ENCODE peak calls at places on chromosomes 6 and 20, in five cellular contexts. One of them, this sample, is unnamed.

GRCh38 chr6:168113226-168113625 is 34.2 kb upstream of the FRMD1 start:
- DNase-seq in left lung: peak; percentile 37
- DNase-seq in activated effector memory CD4-positive, alpha-beta T cell treated with anti-CD3 and anti-CD28 coated beads, Interleukin-2, amount 50 U/mL, for 16 hours: no peak
- DNase-seq in ureter: no peak
- DNase-seq in adipocyte: no peak
- DNase-seq in this sample: no peak

GRCh38 chr6:128567029-128567428 is 46.6 kb upstream of the PTPRK start:
- DNase-seq in left lung: no peak
- DNase-seq in activated effector memory CD4-positive, alpha-beta T cell treated with anti-CD3 and anti-CD28 coated beads, Interleukin-2, amount 50 U/mL, for 16 hours: no peak
- DNase-seq in ureter: no peak
- DNase-seq in adipocyte: no peak
- DNase-seq in this sample: no peak

GRCh38 chr6:25449774-25450173 is 170.6 kb downstream of the CARMIL1 start:
- DNase-seq in left lung: no peak
- DNase-seq in activated effector memory CD4-positive, alpha-beta T cell treated with anti-CD3 and anti-CD28 coated beads, Interleukin-2, amount 50 U/mL, for 16 hours: no peak
- DNase-seq in ureter: no peak
- DNase-seq in adipocyte: no peak
- DNase-seq in this sample: no peak

GRCh38 chr20:59412896-59413295 is 112.5 kb downstream of the EDN3 start:
- DNase-seq in left lung: no peak
- DNase-seq in activated effector memory CD4-positive, alpha-beta T cell treated with anti-CD3 and anti-CD28 coated beads, Interleukin-2, amount 50 U/mL, for 16 hours: no peak
- DNase-seq in ureter: no peak
- DNase-seq in adipocyte: no peak
- DNase-seq in this sample: no peak

GRCh38 chr20:13649548-13649947 is 10.8 kb upstream of the TASP1 start:
- DNase-seq in left lung: no peak
- DNase-seq in activated effector memory CD4-positive, alpha-beta T cell treated with anti-CD3 and anti-CD28 coated beads, Interleukin-2, amount 50 U/mL, for 16 hours: no peak
- DNase-seq in ureter: no peak
- DNase-seq in adipocyte: peak; percentile 42
- DNase-seq in this sample: no peak

GRCh38 chr6:138107752-138108592 is 753 bp upstream of the PERP start:
- DNase-seq in left lung: no peak
- DNase-seq in activated effector memory CD4-positive, alpha-beta T cell treated with anti-CD3 and anti-CD28 coated beads, Interleukin-2, amount 50 U/mL, for 16 hours: peak; percentile 66
- DNase-seq in ureter: no peak
- DNase-seq in adipocyte: no peak
- DNase-seq in this sample: no peak

GRCh38 chr6:53065266-53066058 is at the start of gene FBXO9:
- DNase-seq in left lung: peak; percentile 93
- DNase-seq in activated effector memory CD4-positive, alpha-beta T cell treated with anti-CD3 and anti-CD28 coated beads, Interleukin-2, amount 50 U/mL, for 16 hours: peak; percentile 93
- DNase-seq in ureter: peak; percentile 70
- DNase-seq in adipocyte: peak; percentile 83
- DNase-seq in this sample: no peak

GRCh38 chr20:63941282-63942060 is 14.7 kb downstream of the UCKL1 start:
- DNase-seq in left lung: peak; percentile 88
- DNase-seq in activated effector memory CD4-positive, alpha-beta T cell treated with anti-CD3 and anti-CD28 coated beads, Interleukin-2, amount 50 U/mL, for 16 hours: peak; percentile 87
- DNase-seq in ureter: peak; percentile 76
- DNase-seq in adipocyte: no peak
- DNase-seq in this sample: no peak

GRCh38 chr6:2976571-2977085 is 5.3 kb upstream of the SERPINB6 start:
- DNase-seq in left lung: no peak
- DNase-seq in activated effector memory CD4-positive, alpha-beta T cell treated with anti-CD3 and anti-CD28 coated beads, Interleukin-2, amount 50 U/mL, for 16 hours: no peak
- DNase-seq in ureter: peak; percentile 10
- DNase-seq in adipocyte: peak; percentile 84
- DNase-seq in this sample: no peak

GRCh38 chr6:158905277-158905676 is 86.1 kb upstream of the EZR start:
- DNase-seq in left lung: no peak
- DNase-seq in activated effector memory CD4-positive, alpha-beta T cell treated with anti-CD3 and anti-CD28 coated beads, Interleukin-2, amount 50 U/mL, for 16 hours: no peak
- DNase-seq in ureter: no peak
- DNase-seq in adipocyte: no peak
- DNase-seq in this sample: no peak

GRCh38 chr20:12057778-12058177 is 140.1 kb downstream of the BTBD3 start:
- DNase-seq in left lung: no peak
- DNase-seq in activated effector memory CD4-positive, alpha-beta T cell treated with anti-CD3 and anti-CD28 coated beads, Interleukin-2, amount 50 U/mL, for 16 hours: no peak
- DNase-seq in ureter: no peak
- DNase-seq in adipocyte: no peak
- DNase-seq in this sample: peak; percentile 58

GRCh38 chr6:130520801-130521200 is 155.0 kb downstream of the TMEM200A start:
- DNase-seq in left lung: no peak
- DNase-seq in activated effector memory CD4-positive, alpha-beta T cell treated with anti-CD3 and anti-CD28 coated beads, Interleukin-2, amount 50 U/mL, for 16 hours: no peak
- DNase-seq in ureter: no peak
- DNase-seq in adipocyte: no peak
- DNase-seq in this sample: no peak

GRCh38 chr6:11853678-11854417 is 75.2 kb upstream of the ADTRP start:
- DNase-seq in left lung: no peak
- DNase-seq in activated effector memory CD4-positive, alpha-beta T cell treated with anti-CD3 and anti-CD28 coated beads, Interleukin-2, amount 50 U/mL, for 16 hours: no peak
- DNase-seq in ureter: no peak
- DNase-seq in adipocyte: peak; percentile 33
- DNase-seq in this sample: no peak

GRCh38 chr6:145814035-145814500 is 527 bp downstream of the FBXO30 start:
- DNase-seq in left lung: no peak
- DNase-seq in activated effector memory CD4-positive, alpha-beta T cell treated with anti-CD3 and anti-CD28 coated beads, Interleukin-2, amount 50 U/mL, for 16 hours: peak; percentile 73
- DNase-seq in ureter: peak; percentile 43
- DNase-seq in adipocyte: no peak
- DNase-seq in this sample: no peak

GRCh38 chr6:14762077-14762476 is 483.8 kb upstream of the JARID2 start:
- DNase-seq in left lung: no peak
- DNase-seq in activated effector memory CD4-positive, alpha-beta T cell treated with anti-CD3 and anti-CD28 coated beads, Interleukin-2, amount 50 U/mL, for 16 hours: no peak
- DNase-seq in ureter: no peak
- DNase-seq in adipocyte: no peak
- DNase-seq in this sample: no peak

GRCh38 chr20:59958123-59958522 is at the start of gene CDH26:
- DNase-seq in left lung: no peak
- DNase-seq in activated effector memory CD4-positive, alpha-beta T cell treated with anti-CD3 and anti-CD28 coated beads, Interleukin-2, amount 50 U/mL, for 16 hours: no peak
- DNase-seq in ureter: no peak
- DNase-seq in adipocyte: no peak
- DNase-seq in this sample: no peak

GRCh38 chr6:33632603-33633039 is 11.5 kb downstream of the ITPR3 start:
- DNase-seq in left lung: no peak
- DNase-seq in activated effector memory CD4-positive, alpha-beta T cell treated with anti-CD3 and anti-CD28 coated beads, Interleukin-2, amount 50 U/mL, for 16 hours: peak; percentile 85
- DNase-seq in ureter: no peak
- DNase-seq in adipocyte: peak; percentile 56
- DNase-seq in this sample: no peak

GRCh38 chr6:81906041-81906440 is 153.6 kb upstream of the TENT5A start:
- DNase-seq in left lung: no peak
- DNase-seq in activated effector memory CD4-positive, alpha-beta T cell treated with anti-CD3 and anti-CD28 coated beads, Interleukin-2, amount 50 U/mL, for 16 hours: no peak
- DNase-seq in ureter: no peak
- DNase-seq in adipocyte: no peak
- DNase-seq in this sample: no peak

GRCh38 chr6:19417713-19418112 is 419.5 kb upstream of the ID4 start:
- DNase-seq in left lung: no peak
- DNase-seq in activated effector memory CD4-positive, alpha-beta T cell treated with anti-CD3 and anti-CD28 coated beads, Interleukin-2, amount 50 U/mL, for 16 hours: no peak
- DNase-seq in ureter: no peak
- DNase-seq in adipocyte: no peak
- DNase-seq in this sample: no peak

GRCh38 chr6:42978793-42979522 is at the start of gene PEX6:
- DNase-seq in left lung: peak; percentile 99
- DNase-seq in activated effector memory CD4-positive, alpha-beta T cell treated with anti-CD3 and anti-CD28 coated beads, Interleukin-2, amount 50 U/mL, for 16 hours: peak; percentile 96
- DNase-seq in ureter: peak; percentile 94
- DNase-seq in adipocyte: peak; percentile 87
- DNase-seq in this sample: no peak

GRCh38 chr20:46013826-46014516 is 5.3 kb downstream of the MMP9 start:
- DNase-seq in left lung: peak; percentile 93
- DNase-seq in activated effector memory CD4-positive, alpha-beta T cell treated with anti-CD3 and anti-CD28 coated beads, Interleukin-2, amount 50 U/mL, for 16 hours: peak; percentile 88
- DNase-seq in ureter: no peak
- DNase-seq in adipocyte: peak; percentile 66
- DNase-seq in this sample: no peak

GRCh38 chr6:161701051-161701450 is 427.2 kb upstream of the AGPAT4 start:
- DNase-seq in left lung: no peak
- DNase-seq in activated effector memory CD4-positive, alpha-beta T cell treated with anti-CD3 and anti-CD28 coated beads, Interleukin-2, amount 50 U/mL, for 16 hours: no peak
- DNase-seq in ureter: no peak
- DNase-seq in adipocyte: no peak
- DNase-seq in this sample: no peak

GRCh38 chr6:33936911-33937310 is 133.1 kb upstream of the MLN start:
- DNase-seq in left lung: no peak
- DNase-seq in activated effector memory CD4-positive, alpha-beta T cell treated with anti-CD3 and anti-CD28 coated beads, Interleukin-2, amount 50 U/mL, for 16 hours: no peak
- DNase-seq in ureter: no peak
- DNase-seq in adipocyte: no peak
- DNase-seq in this sample: no peak

GRCh38 chr6:170172406-170172805 is 118.5 kb downstream of the DLL1 start:
- DNase-seq in left lung: no peak
- DNase-seq in activated effector memory CD4-positive, alpha-beta T cell treated with anti-CD3 and anti-CD28 coated beads, Interleukin-2, amount 50 U/mL, for 16 hours: no peak
- DNase-seq in ureter: no peak
- DNase-seq in adipocyte: no peak
- DNase-seq in this sample: no peak

GRCh38 chr20:42752620-42753019 is 437.1 kb downstream of the PTPRT start:
- DNase-seq in left lung: no peak
- DNase-seq in activated effector memory CD4-positive, alpha-beta T cell treated with anti-CD3 and anti-CD28 coated beads, Interleukin-2, amount 50 U/mL, for 16 hours: no peak
- DNase-seq in ureter: no peak
- DNase-seq in adipocyte: no peak
- DNase-seq in this sample: no peak

GRCh38 chr20:6178537-6178936 is 55.7 kb upstream of the FERMT1 start:
- DNase-seq in left lung: no peak
- DNase-seq in activated effector memory CD4-positive, alpha-beta T cell treated with anti-CD3 and anti-CD28 coated beads, Interleukin-2, amount 50 U/mL, for 16 hours: no peak
- DNase-seq in ureter: no peak
- DNase-seq in adipocyte: peak; percentile 58
- DNase-seq in this sample: no peak

GRCh38 chr6:84357631-84358030 is 130.2 kb upstream of the CEP162 start:
- DNase-seq in left lung: no peak
- DNase-seq in activated effector memory CD4-positive, alpha-beta T cell treated with anti-CD3 and anti-CD28 coated beads, Interleukin-2, amount 50 U/mL, for 16 hours: no peak
- DNase-seq in ureter: no peak
- DNase-seq in adipocyte: no peak
- DNase-seq in this sample: no peak

GRCh38 chr20:23879328-23879798 is at the start of gene CST5:
- DNase-seq in left lung: no peak
- DNase-seq in activated effector memory CD4-positive, alpha-beta T cell treated with anti-CD3 and anti-CD28 coated beads, Interleukin-2, amount 50 U/mL, for 16 hours: no peak
- DNase-seq in ureter: no peak
- DNase-seq in adipocyte: no peak
- DNase-seq in this sample: no peak

GRCh38 chr6:139846538-139847321 is 472.3 kb upstream of the CITED2 start:
- DNase-seq in left lung: no peak
- DNase-seq in activated effector memory CD4-positive, alpha-beta T cell treated with anti-CD3 and anti-CD28 coated beads, Interleukin-2, amount 50 U/mL, for 16 hours: no peak
- DNase-seq in ureter: no peak
- DNase-seq in adipocyte: no peak
- DNase-seq in this sample: no peak

GRCh38 chr6:87779542-87779941 is 77.5 kb upstream of the AKIRIN2 start:
- DNase-seq in left lung: no peak
- DNase-seq in activated effector memory CD4-positive, alpha-beta T cell treated with anti-CD3 and anti-CD28 coated beads, Interleukin-2, amount 50 U/mL, for 16 hours: no peak
- DNase-seq in ureter: no peak
- DNase-seq in adipocyte: no peak
- DNase-seq in this sample: no peak

GRCh38 chr20:25465398-25465797 is 57.9 kb downstream of the GINS1 start:
- DNase-seq in left lung: no peak
- DNase-seq in activated effector memory CD4-positive, alpha-beta T cell treated with anti-CD3 and anti-CD28 coated beads, Interleukin-2, amount 50 U/mL, for 16 hours: peak; percentile 38
- DNase-seq in ureter: no peak
- DNase-seq in adipocyte: no peak
- DNase-seq in this sample: no peak

GRCh38 chr6:25337004-25337403 is 57.8 kb downstream of the CARMIL1 start:
- DNase-seq in left lung: no peak
- DNase-seq in activated effector memory CD4-positive, alpha-beta T cell treated with anti-CD3 and anti-CD28 coated beads, Interleukin-2, amount 50 U/mL, for 16 hours: no peak
- DNase-seq in ureter: no peak
- DNase-seq in adipocyte: peak; percentile 47
- DNase-seq in this sample: no peak

GRCh38 chr20:41615110-41615509 is 3.1 kb downstream of the CHD6 start:
- DNase-seq in left lung: no peak
- DNase-seq in activated effector memory CD4-positive, alpha-beta T cell treated with anti-CD3 and anti-CD28 coated beads, Interleukin-2, amount 50 U/mL, for 16 hours: no peak
- DNase-seq in ureter: no peak
- DNase-seq in adipocyte: no peak
- DNase-seq in this sample: no peak

GRCh38 chr20:497979-498378 is 35.6 kb upstream of the TBC1D20 start:
- DNase-seq in left lung: no peak
- DNase-seq in activated effector memory CD4-positive, alpha-beta T cell treated with anti-CD3 and anti-CD28 coated beads, Interleukin-2, amount 50 U/mL, for 16 hours: no peak
- DNase-seq in ureter: no peak
- DNase-seq in adipocyte: peak; percentile 17
- DNase-seq in this sample: no peak

This sample was measured in vagina.